ENCODE peak calls at places on chromosomes 13 and 19, in four cellular contexts. Z is IMR-90, C is osteoblast, R is GM23248. O is an unnamed sample.

GRCh38 chr13:79456051-79456450 is 24.9 kb upstream of the NDFIP2 start:
- DNase-seq in R (no peak), Z (no peak), C (no peak), O (no peak)

GRCh38 chr13:30301827-30302226 is 5.5 kb downstream of the KATNAL1 start:
- DNase-seq in R (peak; percentile 42), C (no peak), Z (no peak), O (no peak)

GRCh38 chr19:43812259-43812658 is 10.0 kb upstream of the LYPD5 start:
- DNase-seq in Z (no peak), C (no peak), R (no peak), O (no peak)

GRCh38 chr13:48214519-48215121 is 18.4 kb upstream of the ITM2B start:
- DNase-seq in C (no peak), R (no peak), Z (no peak), O (no peak)

GRCh38 chr13:36190771-36191170 is 23.6 kb downstream of the SOHLH2 start:
- DNase-seq in Z (no peak), C (peak; percentile 67), R (no peak), O (no peak)

GRCh38 chr19:38370299-38370698 is 4.1 kb upstream of the PSMD8 start:
- DNase-seq in C (peak; percentile 5), Z (no peak), R (no peak), O (no peak)

GRCh38 chr19:13117772-13118423 is at the start of gene NACC1:
- DNase-seq in C (peak; percentile 99), Z (peak; percentile 82), R (peak; percentile 97), O (peak; percentile 86)

GRCh38 chr19:2488942-2489731 is 13.2 kb downstream of the GADD45B start:
- DNase-seq in Z (no peak), R (peak; percentile 82), C (peak; percentile 94), O (peak; percentile 40)

GRCh38 chr13:60398438-60398891 is 1.4 kb downstream of the TDRD3 start:
- DNase-seq in R (peak; percentile 26), C (no peak), Z (no peak), O (peak; percentile 20)

GRCh38 chr19:49515767-49516166 is 3.3 kb downstream of the FCGRT start:
- DNase-seq in Z (no peak), R (no peak), C (peak; percentile 66), O (no peak)

GRCh38 chr13:31349156-31349555 is 149.4 kb downstream of the B3GLCT start:
- DNase-seq in R (peak; percentile 20), C (no peak), Z (no peak), O (no peak)
- H2AFZ ChIP-seq in R (no peak overlapping the region), C (no peak overlapping the region), Z (no peak overlapping the region), O (no peak overlapping the region)

GRCh38 chr19:3721131-3721899 is 13.1 kb downstream of the TJP3 start:
- DNase-seq in C (peak; percentile 98), Z (peak; percentile 75), R (peak; percentile 87), O (peak; percentile 75)

GRCh38 chr19:3721900-3722442 is 13.8 kb downstream of the TJP3 start:
- DNase-seq in C (peak; percentile 60), R (no peak), Z (no peak), O (no peak)

GRCh38 chr19:3723883-3724282 is 15.7 kb downstream of the TJP3 start:
- DNase-seq in Z (no peak), C (peak; percentile 37), R (no peak), O (no peak)

GRCh38 chr19:3723110-3723488 is 14.9 kb downstream of the TJP3 start:
- DNase-seq in Z (no peak), R (no peak), C (no peak), O (no peak)

DNA sequence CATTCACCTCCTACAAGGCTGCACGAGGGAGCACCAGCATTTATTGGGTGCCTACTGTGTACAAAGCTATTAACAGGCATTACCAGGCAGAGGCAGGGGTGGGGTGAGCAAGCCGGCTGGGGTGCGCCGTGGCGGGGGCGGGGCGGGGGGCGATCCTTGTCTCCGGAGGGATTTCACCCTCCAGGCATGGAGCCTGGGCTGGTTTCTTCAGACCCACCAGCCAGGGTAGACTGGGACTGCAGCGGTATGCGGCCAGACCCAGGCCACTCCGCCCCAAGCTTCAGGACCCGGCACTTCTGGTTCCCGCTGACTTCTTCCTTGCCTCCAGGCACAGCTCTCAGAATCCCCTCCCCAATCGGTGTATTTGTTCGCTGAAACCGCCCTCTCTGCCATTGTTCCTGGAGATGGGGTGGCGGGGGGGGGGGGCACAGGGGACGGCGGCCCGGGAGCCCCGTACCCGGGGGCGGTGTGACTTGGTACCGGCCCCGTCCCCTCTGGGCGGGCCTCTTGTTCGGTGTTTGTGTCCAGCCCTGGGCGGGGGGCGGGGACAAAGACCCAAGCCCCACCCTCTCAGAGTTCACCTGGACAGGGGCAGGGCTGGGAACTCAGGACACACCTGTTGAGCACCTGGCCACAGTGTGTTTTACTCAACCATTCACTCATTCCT is 14.4 kb downstream of the TJP3 start:
- DNase-seq in Z (no peak), C (peak; percentile 84), R (no peak), O (no peak)
- H2AFZ ChIP-seq in Z (peak overlapping the region; percentile 75), C (no peak overlapping the region), R (no peak overlapping the region), O (no peak overlapping the region)

GRCh38 chr13:21130116-21130515 is 46.2 kb downstream of the SKA3 start:
- DNase-seq in C (no peak), Z (no peak), R (peak; percentile 55), O (no peak)

GRCh38 chr13:21123956-21124355 is 52.4 kb downstream of the SKA3 start:
- DNase-seq in R (no peak), C (no peak), Z (no peak), O (no peak)

GRCh38 chr13:21121616-21122015 is 54.7 kb downstream of the SKA3 start:
- DNase-seq in C (no peak), Z (no peak), R (no peak), O (no peak)

GRCh38 chr13:21120191-21120590 is 56.2 kb downstream of the SKA3 start:
- DNase-seq in C (no peak), R (no peak), Z (no peak), O (no peak)

DNA sequence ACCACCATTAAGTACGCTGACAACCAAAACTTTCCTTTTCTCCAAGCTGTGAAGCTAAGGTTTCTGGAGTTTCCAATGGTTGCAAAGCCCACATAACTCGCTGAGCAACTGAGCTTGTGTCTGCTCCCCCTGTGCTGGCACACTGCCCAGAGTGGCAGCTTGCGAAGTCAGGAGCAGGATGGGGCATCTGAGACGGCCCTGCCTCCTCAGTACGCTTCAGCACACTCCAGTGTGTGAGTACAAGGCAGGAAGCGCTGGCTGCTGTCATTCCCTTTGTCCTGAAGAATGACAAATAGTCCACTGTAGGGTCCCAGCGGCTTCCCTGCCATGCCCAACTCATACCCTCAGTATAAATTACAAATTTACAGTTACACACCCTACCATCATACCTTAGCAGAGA is 51.5 kb downstream of the SKA3 start:
- DNase-seq in C (no peak), Z (peak; percentile 63), R (peak; percentile 13), O (peak; percentile 59)
- H2AFZ ChIP-seq in C (peak overlapping the region; percentile 74), Z (peak overlapping the region; percentile 87), R (no peak overlapping the region), O (peak overlapping the region; percentile 43)

DNA sequence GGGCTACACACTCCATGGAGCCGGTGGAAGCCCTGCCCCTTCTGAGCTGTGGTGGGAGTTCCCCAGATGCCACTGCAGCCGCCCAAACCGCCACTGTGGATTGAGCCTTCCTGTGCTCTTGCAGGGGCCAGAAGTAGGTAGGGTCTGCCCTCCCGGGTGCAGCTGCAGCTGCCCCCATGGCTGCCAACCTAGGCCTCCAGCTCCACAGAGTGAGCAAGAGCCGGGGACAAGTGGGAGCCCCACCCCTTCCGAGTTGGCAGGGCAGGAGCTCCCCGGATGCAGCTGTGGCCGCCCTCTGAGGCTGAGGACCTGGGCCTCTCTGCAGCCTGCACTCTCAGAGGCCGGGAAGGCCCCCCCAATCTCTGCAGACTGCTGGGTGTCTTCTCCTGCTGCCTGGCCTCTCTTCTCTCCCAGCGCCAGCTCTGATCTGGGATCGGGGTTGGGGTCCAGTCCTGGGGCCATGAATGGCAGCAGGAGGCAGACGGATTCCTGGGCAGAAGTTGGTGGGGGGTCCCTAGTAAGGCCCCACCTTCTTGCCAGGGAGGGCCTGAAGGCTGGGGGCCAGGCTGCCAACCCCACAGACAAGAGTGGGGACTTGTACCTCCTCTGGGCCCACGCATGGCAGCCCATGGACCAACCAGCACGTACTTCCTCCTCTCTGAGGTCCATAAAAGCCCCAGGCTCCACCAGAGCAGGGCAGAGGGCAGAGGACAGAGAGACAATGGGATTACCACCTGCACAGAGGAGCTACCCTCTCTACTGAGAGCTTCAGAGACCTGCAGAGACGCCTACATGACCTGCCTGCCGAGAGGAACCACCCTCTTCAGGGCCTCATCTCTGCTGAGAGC is 28.9 kb downstream of the AP2S1 start:
- DNase-seq in C (peak; percentile 35), R (no peak), Z (no peak), O (no peak)
- H2AFZ ChIP-seq in C (peak overlapping the region; percentile 35), R (no peak overlapping the region), Z (peak overlapping the region; percentile 21), O (no peak overlapping the region)

GRCh38 chr19:28396259-28396940 is 816.6 kb downstream of the UQCRFS1 start:
- DNase-seq in C (no peak), R (no peak), Z (no peak), O (no peak)

GRCh38 chr19:28394705-28395104 is 818.2 kb downstream of the UQCRFS1 start:
- DNase-seq in R (no peak), Z (no peak), C (no peak), O (no peak)

GRCh38 chr19:28388988-28389387 is 824.0 kb downstream of the UQCRFS1 start:
- DNase-seq in R (no peak), C (no peak), Z (no peak), O (no peak)

GRCh38 chr19:28397311-28397710 is 815.6 kb downstream of the UQCRFS1 start:
- DNase-seq in Z (no peak), R (peak; percentile 8), C (no peak), O (no peak)

GRCh38 chr19:28393574-28394336 is 819.2 kb downstream of the UQCRFS1 start:
- DNase-seq in Z (no peak), C (no peak), R (peak; percentile 17), O (no peak)
- H2AFZ ChIP-seq in Z (no peak overlapping the region), C (no peak overlapping the region), R (peak overlapping the region; percentile 12), O (no peak overlapping the region)

GRCh38 chr19:7522072-7522922 is at the start of gene MCOLN1:
- DNase-seq in Z (peak; percentile 94), C (peak; percentile 100), R (peak; percentile 100), O (peak; percentile 91)

GRCh38 chr19:7519411-7520130 is 2.9 kb upstream of the MCOLN1 start:
- DNase-seq in Z (no peak), C (no peak), R (no peak), O (no peak)

GRCh38 chr19:7520131-7521051 is 2.0 kb upstream of the MCOLN1 start:
- DNase-seq in C (no peak), R (no peak), Z (no peak), O (no peak)

GRCh38 chr19:7522923-7523667 is 671 bp downstream of the MCOLN1 start:
- DNase-seq in Z (no peak), C (peak; percentile 95), R (peak; percentile 70), O (no peak)

GRCh38 chr19:7521551-7522071 is 813 bp upstream of the MCOLN1 start:
- DNase-seq in Z (no peak), C (no peak), R (no peak), O (no peak)
- H2AFZ ChIP-seq in Z (peak overlapping the region; percentile 97), C (peak overlapping the region; percentile 94), R (peak overlapping the region; percentile 79), O (peak overlapping the region; percentile 85)

O was measured in fibroblast of lung.